ENCODE peak calls at places on chromosomes 7 and 10, in ten cellular contexts. H is head of caudate nucleus, P is T-helper 2 cell, Z is AG04450, I is HFFc6, R is M059J, Q is iris pigment epithelial cell, C is thoracic aorta, S is HEK293T, K is T-helper 9 cell. V is an unnamed sample.

GRCh38 chr10:103637855-103638561 is 144.5 kb downstream of the NEURL1 start:
- DNase-seq in K (no peak), C (peak; percentile 97), Z (peak; percentile 41), Q (peak; percentile 63), I (peak; percentile 92), R (no peak), P (no peak), S (no peak), H (no peak), V (no peak)

GRCh38 chr7:140512317-140513000 is 33.2 kb upstream of the MKRN1 start:
- DNase-seq in S (peak; percentile 61), C (no peak), K (no peak), I (no peak), H (no peak), P (no peak), Z (no peak), R (peak; percentile 45), Q (peak; percentile 15), V (no peak)

GRCh38 chr10:125120046-125120710 is 40.2 kb downstream of the CTBP2 start:
- DNase-seq in S (no peak), Q (peak; percentile 47), C (no peak), K (no peak), I (peak; percentile 56), Z (no peak), P (no peak), H (peak; percentile 3), R (peak; percentile 47), V (no peak)

GRCh38 chr7:101081432-101081831 is 3.8 kb upstream of the TRIM56 start:
- DNase-seq in C (no peak), H (no peak), K (no peak), Q (no peak), S (no peak), I (no peak), R (no peak), Z (no peak), P (no peak), V (no peak)

GRCh38 chr7:76328390-76328789 is 25.9 kb downstream of the HSPB1 start:
- DNase-seq in H (peak; percentile 52), I (no peak), Q (no peak), P (no peak), Z (no peak), C (no peak), R (no peak), K (no peak), S (no peak), V (no peak)

GRCh38 chr10:499991-500390 is 189.5 kb downstream of the DIP2C start:
- DNase-seq in I (no peak), Q (no peak), Z (no peak), S (no peak), K (no peak), P (no peak), H (peak; percentile 13), C (no peak), R (no peak), V (no peak)

GRCh38 chr7:100556541-100556940 is 17.2 kb downstream of the SAP25 start:
- DNase-seq in R (peak; percentile 63), Q (peak; percentile 66), I (peak; percentile 42), K (no peak), Z (no peak), S (no peak), P (no peak), H (no peak), C (no peak), V (no peak)

GRCh38 chr10:110344622-110345021 is 39.9 kb upstream of the SMNDC1 start:
- DNase-seq in S (no peak), Q (peak; percentile 45), K (no peak), H (no peak), C (no peak), I (no peak), P (no peak), R (peak; percentile 42), Z (no peak), V (no peak)

GRCh38 chr7:41303709-41304108 is 399.2 kb downstream of the INHBA start:
- DNase-seq in K (no peak), C (no peak), Q (no peak), I (no peak), P (no peak), H (no peak), R (no peak), Z (no peak), S (no peak), V (no peak)

GRCh38 chr10:132743925-132744490 is 41.9 kb downstream of the NKX6-2 start:
- DNase-seq in H (no peak), P (no peak), I (no peak), C (no peak), Q (peak; percentile 47), K (no peak), S (no peak), R (no peak), Z (no peak), V (no peak)

GRCh38 chr7:28890137-28890536 is 68.0 kb downstream of the TRIL start:
- DNase-seq in K (no peak), S (no peak), Q (no peak), Z (no peak), C (no peak), I (no peak), R (no peak), H (no peak), P (no peak), V (no peak)

GRCh38 chr7:52749880-52750279 is 285.6 kb upstream of the POM121L12 start:
- DNase-seq in Z (no peak), P (no peak), C (no peak), Q (no peak), K (no peak), S (no peak), R (no peak), H (no peak), I (no peak), V (no peak)

GRCh38 chr10:91800756-91801155 is 2.5 kb downstream of the TNKS2 start:
- DNase-seq in R (no peak), Z (no peak), H (no peak), P (no peak), K (no peak), S (no peak), I (no peak), C (no peak), Q (no peak), V (no peak)

GRCh38 chr7:25982684-25983083 is 169.3 kb upstream of the NFE2L3 start:
- DNase-seq in H (no peak), I (no peak), P (no peak), Q (no peak), S (no peak), Z (no peak), C (no peak), R (no peak), K (no peak), V (no peak)